ENCODE peak calls at places on chromosomes 3 and 15, in four cellular contexts. Z is hepatocyte, N is MM.1S, I is GM23248. K is an unnamed sample.

GRCh38 chr3:141094851-141095545 is 43.9 kb downstream of the SPSB4 start:
- DNase-seq in Z (no peak), N (no peak), I (peak; percentile 76), K (no peak)

GRCh38 chr3:186789554-186790260 is 6.3 kb downstream of the EIF4A2 start:
- DNase-seq in Z (no peak), N (no peak), I (peak; percentile 10), K (no peak)

GRCh38 chr3:104519068-104519467 is 847.6 kb upstream of the ALCAM start:
- DNase-seq in Z (no peak), N (peak; percentile 6), I (no peak), K (no peak)

GRCh38 chr3:66165679-66166078 is 55.1 kb upstream of the SLC25A26 start:
- DNase-seq in Z (no peak), N (no peak), I (no peak), K (no peak)

GRCh38 chr15:90030376-90030775 is 29.3 kb downstream of the ZNF710 start:
- DNase-seq in Z (no peak), N (no peak), I (no peak), K (no peak)

GRCh38 chr3:141979050-141979671 is 102.7 kb downstream of the ATP1B3 start:
- DNase-seq in Z (no peak), N (no peak), I (peak; percentile 89), K (no peak)

GRCh38 chr3:139197251-139197650 is 146.6 kb upstream of the MRPS22 start:
- DNase-seq in Z (no peak), N (no peak), I (no peak), K (no peak)

GRCh38 chr3:48268381-48268935 is 27.6 kb downstream of the ZNF589 start:
- DNase-seq in Z (peak; percentile 86), N (no peak), I (no peak), K (no peak)

GRCh38 chr15:93035953-93036810 is 52.8 kb downstream of the RGMA start:
- DNase-seq in Z (peak; percentile 50), N (peak; percentile 56), I (peak; percentile 35), K (peak; percentile 54)

GRCh38 chr15:84572231-84572630 is 28.6 kb upstream of the ZSCAN2 start:
- DNase-seq in Z (no peak), N (no peak), I (peak; percentile 20), K (no peak)

GRCh38 chr3:57864853-57865252 is 108.7 kb downstream of the SLMAP start:
- DNase-seq in Z (peak; percentile 30), N (no peak), I (peak; percentile 65), K (no peak)

GRCh38 chr3:177196473-177197040 is 725 bp downstream of the TBL1XR1 start:
- DNase-seq in Z (peak; percentile 49), N (peak; percentile 72), I (peak; percentile 63), K (peak; percentile 70)

GRCh38 chr15:96058103-96058851 is 272.2 kb upstream of the NR2F2 start:
- DNase-seq in Z (no peak), N (peak; percentile 86), I (no peak), K (no peak)

GRCh38 chr3:127226451-127226850 is 33.5 kb downstream of the PRR23E start:
- DNase-seq in Z (no peak), N (no peak), I (peak; percentile 65), K (no peak)

GRCh38 chr3:108131105-108131794 is 40.4 kb upstream of the CD47 start:
- DNase-seq in Z (no peak), N (no peak), I (peak; percentile 94), K (no peak)

GRCh38 chr3:159775372-159775961 is 213.2 kb upstream of the IL12A start:
- DNase-seq in Z (no peak), N (no peak), I (peak; percentile 74), K (no peak)

GRCh38 chr3:120114981-120115380 is 20.7 kb upstream of the GSK3B start:
- DNase-seq in Z (no peak), N (no peak), I (peak; percentile 41), K (no peak)

GRCh38 chr3:23161308-23161707 is 41.8 kb upstream of the UBE2E2 start:
- DNase-seq in Z (no peak), N (no peak), I (peak; percentile 17), K (no peak)

GRCh38 chr15:65101418-65101890 is 13.5 kb downstream of the UBAP1L start:
- DNase-seq in Z (peak; percentile 88), N (peak; percentile 35), I (peak; percentile 68), K (peak; percentile 58)

GRCh38 chr15:81337713-81338157 is 13.8 kb upstream of the STARD5 start:
- DNase-seq in Z (no peak), N (no peak), I (peak; percentile 35), K (no peak)

GRCh38 chr15:77440378-77440999 is 19.8 kb downstream of the HMG20A start:
- DNase-seq in Z (no peak), N (peak; percentile 67), I (peak; percentile 82), K (no peak)

GRCh38 chr15:63380151-63380827 is 1.4 kb downstream of the CA12 start:
- DNase-seq in Z (no peak), N (no peak), I (peak; percentile 47), K (no peak)

GRCh38 chr3:78844307-78844706 is 923.5 kb downstream of the ROBO1 start:
- DNase-seq in Z (no peak), N (no peak), I (no peak), K (no peak)

GRCh38 chr15:79050977-79051376 is 39.6 kb downstream of the RASGRF1 start:
- DNase-seq in Z (no peak), N (no peak), I (no peak), K (no peak)

GRCh38 chr3:194481525-194482195 is 5.1 kb downstream of the ATP13A3 start:
- DNase-seq in Z (no peak), N (no peak), I (no peak), K (no peak)

GRCh38 chr3:9079674-9080073 is 116.4 kb upstream of the RAD18 start:
- DNase-seq in Z (no peak), N (no peak), I (no peak), K (no peak)

GRCh38 chr3:132669256-132669777 is 9.2 kb downstream of the UBA5 start:
- DNase-seq in Z (no peak), N (no peak), I (peak; percentile 13), K (no peak)

GRCh38 chr3:30682434-30683155 is 76.2 kb downstream of the TGFBR2 start:
- DNase-seq in Z (no peak), N (no peak), I (peak; percentile 40), K (no peak)

GRCh38 chr3:52091566-52092290 is 35.4 kb upstream of the DUSP7 start:
- DNase-seq in Z (no peak), N (no peak), I (peak; percentile 72), K (no peak)

GRCh38 chr3:62703423-62704167 is 171.6 kb downstream of the CADPS start:
- DNase-seq in Z (no peak), N (no peak), I (no peak), K (no peak)

GRCh38 chr3:16334909-16335308 is 69.9 kb downstream of the OXNAD1 start:
- DNase-seq in Z (no peak), N (no peak), I (peak; percentile 85), K (no peak)

GRCh38 chr3:143901105-143901504 is 52.8 kb upstream of the SLC9A9 start:
- DNase-seq in Z (no peak), N (no peak), I (peak; percentile 93), K (no peak)

GRCh38 chr15:85329561-85330421 is 50.6 kb upstream of the AKAP13 start:
- DNase-seq in Z (peak; percentile 42), N (peak; percentile 76), I (peak; percentile 73), K (peak; percentile 53)

GRCh38 chr3:13167064-13167743 is 94.0 kb upstream of the IQSEC1 start:
- DNase-seq in Z (no peak), N (no peak), I (no peak), K (no peak)

DNA sequence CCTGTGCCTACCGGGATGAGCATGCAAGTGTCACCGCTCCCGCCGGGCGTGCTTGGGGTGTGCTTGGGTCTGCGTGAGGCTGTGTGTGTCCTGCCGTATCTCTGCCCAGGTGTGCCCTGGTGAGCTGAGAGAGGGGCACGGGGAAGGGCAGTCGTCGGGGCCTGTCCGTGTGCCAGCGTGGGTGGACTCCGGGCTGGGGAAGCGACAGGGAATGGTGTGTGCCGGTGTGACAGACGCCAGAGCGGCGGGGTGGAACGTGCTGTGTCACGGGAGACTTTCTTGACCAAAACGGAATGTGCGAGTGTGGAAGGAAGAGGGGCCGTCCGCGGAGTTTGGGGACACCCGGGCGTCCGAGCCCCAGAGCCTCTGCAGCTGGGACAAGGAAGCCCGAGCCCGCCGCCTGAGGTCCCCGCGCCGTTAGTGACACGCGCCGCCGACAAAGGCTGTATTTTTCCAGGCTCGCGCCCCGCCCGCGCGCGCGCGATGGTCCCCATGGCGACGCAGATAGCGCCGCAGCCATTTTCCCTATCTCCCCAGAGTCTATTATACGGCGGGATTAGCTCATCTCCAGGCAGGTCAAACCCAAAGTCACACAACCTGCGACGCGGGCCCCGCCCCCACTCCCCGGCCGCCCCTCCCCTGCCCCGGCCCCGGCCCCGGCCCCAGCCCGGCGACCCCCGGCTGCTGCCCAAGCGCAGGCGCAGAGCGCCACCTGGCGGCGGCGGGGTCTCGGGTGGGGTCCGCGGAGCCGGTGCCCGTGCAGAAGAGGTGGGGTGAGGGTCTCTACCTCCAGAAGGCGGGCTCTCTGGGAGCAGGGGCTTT is 4.5 kb upstream of the GATA2 start:
- DNase-seq in Z (peak; percentile 81), N (peak; percentile 44), I (peak; percentile 81), K (peak; percentile 72)
- TF ChIP-seq EZH2 in Z (no peak), N (no peak), I (no peak), K (no peak)

GRCh38 chr15:29968099-29968892 is 114.5 kb upstream of the GOLGA8J start:
- DNase-seq in Z (peak; percentile 14), N (no peak), I (peak; percentile 14), K (no peak)
- TF ChIP-seq EZH2 in Z (peak; percentile 89), N (no peak), I (peak; percentile 84), K (no peak)

GRCh38 chr15:56788359-56788758 is 55.0 kb upstream of the ZNF280D start:
- DNase-seq in Z (no peak), N (no peak), I (no peak), K (no peak)
- TF ChIP-seq EZH2 in Z (no peak), N (no peak), I (no peak), K (no peak)

GRCh38 chr15:67832031-67832551 is 6.8 kb downstream of the SKOR1 start:
- DNase-seq in Z (no peak), N (no peak), I (peak; percentile 52), K (no peak)
- TF ChIP-seq EZH2 in Z (peak; percentile 33), N (no peak), I (no peak), K (no peak)

DNA sequence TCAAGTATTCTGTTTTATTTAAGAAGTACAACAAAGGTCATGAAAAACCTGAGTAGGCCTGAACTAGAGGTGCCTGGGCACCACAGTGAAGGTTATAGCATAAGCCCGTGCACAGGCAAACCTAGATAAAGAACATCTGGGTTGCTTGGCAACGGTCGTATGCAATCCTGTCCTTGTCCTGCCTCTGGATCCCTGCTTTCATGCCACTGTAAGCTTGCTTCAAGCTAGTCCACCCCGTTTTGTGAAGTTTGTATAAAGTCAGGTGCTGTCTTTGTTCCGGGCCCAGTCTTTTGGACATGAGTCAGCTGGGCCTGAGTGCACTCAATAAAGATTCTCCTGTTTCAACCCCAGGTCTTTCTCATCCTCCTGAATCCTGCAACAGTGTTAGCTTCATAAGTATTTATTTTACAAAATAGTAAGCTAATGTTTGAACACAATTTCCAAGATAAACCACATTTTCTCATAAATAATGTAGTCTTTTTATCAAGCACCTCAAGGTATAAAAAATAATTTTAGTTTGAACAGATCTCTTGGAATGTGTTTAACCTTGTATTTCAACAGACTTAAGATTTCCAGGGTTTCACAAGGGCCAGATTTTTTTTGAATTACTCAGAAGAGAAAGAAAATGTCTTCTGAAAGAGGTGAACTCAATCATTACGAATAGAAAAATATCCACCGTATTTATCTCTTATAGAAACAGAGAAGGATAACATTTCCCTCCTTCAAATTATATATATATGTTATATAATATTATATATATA is 14.3 kb upstream of the SLC9C1 start:
- DNase-seq in Z (peak; percentile 73), N (no peak), I (peak; percentile 38), K (no peak)
- TF ChIP-seq EZH2 in Z (no peak), N (no peak), I (no peak), K (no peak)

GRCh38 chr3:184525337-184526157 is 36.0 kb upstream of the EPHB3 start:
- DNase-seq in Z (peak; percentile 36), N (no peak), I (peak; percentile 20), K (no peak)
- TF ChIP-seq EZH2 in Z (peak; percentile 69), N (no peak), I (no peak), K (peak; percentile 76)